ENCODE peak calls at places on chromosome 13, in five cellular contexts. One of them, this sample, is unnamed.

GRCh38 chr13:110698689-110699088 is 7.2 kb downstream of the CARS2 start:
- DNase-seq in activated T-cell treated with anti-CD3 and anti-CD28 coated beads, Interleukin-2, amount 50 U/mL, for 4 hours: no peak
- DNase-seq in SK-MEL-5: no peak
- DNase-seq in SK-N-SH: no peak
- DNase-seq in activated CD4-positive, alpha-beta T cell treated with anti-CD3 and anti-CD28 coated beads for 36 hours: no peak
- DNase-seq in this sample: no peak

GRCh38 chr13:51818771-51819511 is 15.0 kb upstream of the DHRS12 start:
- DNase-seq in activated CD4-positive, alpha-beta T cell treated with anti-CD3 and anti-CD28 coated beads for 36 hours: peak; percentile 74
- DNase-seq in SK-MEL-5: no peak
- DNase-seq in SK-N-SH: no peak
- DNase-seq in activated T-cell treated with anti-CD3 and anti-CD28 coated beads, Interleukin-2, amount 50 U/mL, for 4 hours: peak; percentile 45
- DNase-seq in this sample: peak; percentile 78

GRCh38 chr13:40604135-40604534 is 62.3 kb downstream of the FOXO1 start:
- DNase-seq in SK-N-SH: no peak
- DNase-seq in SK-MEL-5: no peak
- DNase-seq in activated CD4-positive, alpha-beta T cell treated with anti-CD3 and anti-CD28 coated beads for 36 hours: no peak
- DNase-seq in activated T-cell treated with anti-CD3 and anti-CD28 coated beads, Interleukin-2, amount 50 U/mL, for 4 hours: no peak
- DNase-seq in this sample: no peak

GRCh38 chr13:21216332-21216731 is 39.9 kb downstream of the MRPL57 start:
- DNase-seq in SK-N-SH: no peak
- DNase-seq in activated CD4-positive, alpha-beta T cell treated with anti-CD3 and anti-CD28 coated beads for 36 hours: no peak
- DNase-seq in activated T-cell treated with anti-CD3 and anti-CD28 coated beads, Interleukin-2, amount 50 U/mL, for 4 hours: no peak
- DNase-seq in SK-MEL-5: no peak
- DNase-seq in this sample: no peak

GRCh38 chr13:51178456-51179074 is 43.6 kb upstream of the FAM124A start:
- DNase-seq in activated CD4-positive, alpha-beta T cell treated with anti-CD3 and anti-CD28 coated beads for 36 hours: no peak
- DNase-seq in activated T-cell treated with anti-CD3 and anti-CD28 coated beads, Interleukin-2, amount 50 U/mL, for 4 hours: no peak
- DNase-seq in SK-N-SH: no peak
- DNase-seq in SK-MEL-5: no peak
- DNase-seq in this sample: no peak

GRCh38 chr13:99617474-99618255 is 116.4 kb downstream of the TM9SF2 start:
- DNase-seq in activated CD4-positive, alpha-beta T cell treated with anti-CD3 and anti-CD28 coated beads for 36 hours: peak; percentile 63
- DNase-seq in SK-MEL-5: peak; percentile 83
- DNase-seq in SK-N-SH: peak; percentile 35
- DNase-seq in activated T-cell treated with anti-CD3 and anti-CD28 coated beads, Interleukin-2, amount 50 U/mL, for 4 hours: no peak
- DNase-seq in this sample: peak; percentile 54

GRCh38 chr13:71874490-71874889 is 7.5 kb upstream of the DACH1 start:
- DNase-seq in activated CD4-positive, alpha-beta T cell treated with anti-CD3 and anti-CD28 coated beads for 36 hours: no peak
- DNase-seq in SK-N-SH: no peak
- DNase-seq in activated T-cell treated with anti-CD3 and anti-CD28 coated beads, Interleukin-2, amount 50 U/mL, for 4 hours: no peak
- DNase-seq in SK-MEL-5: no peak
- DNase-seq in this sample: no peak

GRCh38 chr13:46359731-46360130 is 27.3 kb downstream of the RUBCNL start:
- DNase-seq in activated CD4-positive, alpha-beta T cell treated with anti-CD3 and anti-CD28 coated beads for 36 hours: no peak
- DNase-seq in SK-N-SH: no peak
- DNase-seq in SK-MEL-5: no peak
- DNase-seq in activated T-cell treated with anti-CD3 and anti-CD28 coated beads, Interleukin-2, amount 50 U/mL, for 4 hours: no peak
- DNase-seq in this sample: no peak

GRCh38 chr13:65347420-65348030 is 1882.6 kb downstream of the PCDH9 start:
- DNase-seq in activated T-cell treated with anti-CD3 and anti-CD28 coated beads, Interleukin-2, amount 50 U/mL, for 4 hours: no peak
- DNase-seq in SK-N-SH: peak; percentile 31
- DNase-seq in activated CD4-positive, alpha-beta T cell treated with anti-CD3 and anti-CD28 coated beads for 36 hours: no peak
- DNase-seq in SK-MEL-5: no peak
- DNase-seq in this sample: no peak

GRCh38 chr13:97288486-97288900 is 66.4 kb downstream of the MBNL2 start:
- DNase-seq in activated CD4-positive, alpha-beta T cell treated with anti-CD3 and anti-CD28 coated beads for 36 hours: no peak
- DNase-seq in activated T-cell treated with anti-CD3 and anti-CD28 coated beads, Interleukin-2, amount 50 U/mL, for 4 hours: no peak
- DNase-seq in SK-N-SH: no peak
- DNase-seq in SK-MEL-5: no peak
- DNase-seq in this sample: no peak

GRCh38 chr13:45200701-45201230 is at the start of gene KCTD4:
- DNase-seq in SK-N-SH: no peak
- DNase-seq in SK-MEL-5: no peak
- DNase-seq in activated T-cell treated with anti-CD3 and anti-CD28 coated beads, Interleukin-2, amount 50 U/mL, for 4 hours: no peak
- DNase-seq in activated CD4-positive, alpha-beta T cell treated with anti-CD3 and anti-CD28 coated beads for 36 hours: no peak
- DNase-seq in this sample: no peak

GRCh38 chr13:113322043-113322461 is 25.0 kb downstream of the LAMP1 start:
- DNase-seq in activated T-cell treated with anti-CD3 and anti-CD28 coated beads, Interleukin-2, amount 50 U/mL, for 4 hours: no peak
- DNase-seq in activated CD4-positive, alpha-beta T cell treated with anti-CD3 and anti-CD28 coated beads for 36 hours: no peak
- DNase-seq in SK-MEL-5: no peak
- DNase-seq in SK-N-SH: no peak
- DNase-seq in this sample: no peak

GRCh38 chr13:67880916-67881315 is 650.8 kb upstream of the PCDH9 start:
- DNase-seq in SK-MEL-5: no peak
- DNase-seq in activated T-cell treated with anti-CD3 and anti-CD28 coated beads, Interleukin-2, amount 50 U/mL, for 4 hours: no peak
- DNase-seq in activated CD4-positive, alpha-beta T cell treated with anti-CD3 and anti-CD28 coated beads for 36 hours: no peak
- DNase-seq in SK-N-SH: no peak
- DNase-seq in this sample: no peak

GRCh38 chr13:36370108-36370429 is 23.9 kb upstream of the SPART start:
- DNase-seq in SK-MEL-5: no peak
- DNase-seq in SK-N-SH: no peak
- DNase-seq in activated CD4-positive, alpha-beta T cell treated with anti-CD3 and anti-CD28 coated beads for 36 hours: no peak
- DNase-seq in activated T-cell treated with anti-CD3 and anti-CD28 coated beads, Interleukin-2, amount 50 U/mL, for 4 hours: no peak
- DNase-seq in this sample: no peak

GRCh38 chr13:78194904-78195639 is 276.4 kb upstream of the EDNRB start:
- DNase-seq in activated CD4-positive, alpha-beta T cell treated with anti-CD3 and anti-CD28 coated beads for 36 hours: no peak
- DNase-seq in SK-N-SH: no peak
- DNase-seq in SK-MEL-5: no peak
- DNase-seq in activated T-cell treated with anti-CD3 and anti-CD28 coated beads, Interleukin-2, amount 50 U/mL, for 4 hours: no peak
- DNase-seq in this sample: no peak

GRCh38 chr13:79336971-79337370 is 69.1 kb downstream of the RBM26 start:
- DNase-seq in activated CD4-positive, alpha-beta T cell treated with anti-CD3 and anti-CD28 coated beads for 36 hours: no peak
- DNase-seq in SK-MEL-5: no peak
- DNase-seq in SK-N-SH: no peak
- DNase-seq in activated T-cell treated with anti-CD3 and anti-CD28 coated beads, Interleukin-2, amount 50 U/mL, for 4 hours: no peak
- DNase-seq in this sample: no peak

GRCh38 chr13:59883885-59884284 is 279.8 kb downstream of the DIAPH3 start:
- DNase-seq in activated CD4-positive, alpha-beta T cell treated with anti-CD3 and anti-CD28 coated beads for 36 hours: no peak
- DNase-seq in SK-MEL-5: no peak
- DNase-seq in activated T-cell treated with anti-CD3 and anti-CD28 coated beads, Interleukin-2, amount 50 U/mL, for 4 hours: no peak
- DNase-seq in SK-N-SH: no peak
- DNase-seq in this sample: no peak

GRCh38 chr13:87295636-87296035 is 375.5 kb upstream of the SLITRK5 start:
- DNase-seq in SK-N-SH: no peak
- DNase-seq in SK-MEL-5: no peak
- DNase-seq in activated T-cell treated with anti-CD3 and anti-CD28 coated beads, Interleukin-2, amount 50 U/mL, for 4 hours: no peak
- DNase-seq in activated CD4-positive, alpha-beta T cell treated with anti-CD3 and anti-CD28 coated beads for 36 hours: no peak
- DNase-seq in this sample: no peak

GRCh38 chr13:21458457-21458815 is 667 bp downstream of the ZDHHC20 start:
- DNase-seq in SK-N-SH: peak; percentile 65
- DNase-seq in activated CD4-positive, alpha-beta T cell treated with anti-CD3 and anti-CD28 coated beads for 36 hours: peak; percentile 75
- DNase-seq in SK-MEL-5: peak; percentile 52
- DNase-seq in activated T-cell treated with anti-CD3 and anti-CD28 coated beads, Interleukin-2, amount 50 U/mL, for 4 hours: peak; percentile 45
- DNase-seq in this sample: peak; percentile 74

GRCh38 chr13:43363156-43363918 is 340.0 kb downstream of the DNAJC15 start:
- DNase-seq in SK-N-SH: no peak
- DNase-seq in SK-MEL-5: no peak
- DNase-seq in activated T-cell treated with anti-CD3 and anti-CD28 coated beads, Interleukin-2, amount 50 U/mL, for 4 hours: no peak
- DNase-seq in activated CD4-positive, alpha-beta T cell treated with anti-CD3 and anti-CD28 coated beads for 36 hours: no peak
- DNase-seq in this sample: no peak

GRCh38 chr13:44818428-44818827 is 170.8 kb downstream of the NUFIP1 start:
- DNase-seq in SK-N-SH: peak; percentile 69
- DNase-seq in SK-MEL-5: peak; percentile 60
- DNase-seq in activated CD4-positive, alpha-beta T cell treated with anti-CD3 and anti-CD28 coated beads for 36 hours: no peak
- DNase-seq in activated T-cell treated with anti-CD3 and anti-CD28 coated beads, Interleukin-2, amount 50 U/mL, for 4 hours: no peak
- DNase-seq in this sample: no peak

GRCh38 chr13:110618167-110618566 is 2.8 kb downstream of the NAXD start:
- DNase-seq in SK-N-SH: no peak
- DNase-seq in activated CD4-positive, alpha-beta T cell treated with anti-CD3 and anti-CD28 coated beads for 36 hours: no peak
- DNase-seq in activated T-cell treated with anti-CD3 and anti-CD28 coated beads, Interleukin-2, amount 50 U/mL, for 4 hours: no peak
- DNase-seq in SK-MEL-5: no peak
- DNase-seq in this sample: no peak

GRCh38 chr13:50476579-50476978 is 366.9 kb downstream of the DLEU7 start:
- DNase-seq in SK-MEL-5: no peak
- DNase-seq in SK-N-SH: no peak
- DNase-seq in activated CD4-positive, alpha-beta T cell treated with anti-CD3 and anti-CD28 coated beads for 36 hours: no peak
- DNase-seq in activated T-cell treated with anti-CD3 and anti-CD28 coated beads, Interleukin-2, amount 50 U/mL, for 4 hours: no peak
- DNase-seq in this sample: no peak

GRCh38 chr13:45909724-45910123 is 58.2 kb upstream of the SIAH3 start:
- DNase-seq in SK-MEL-5: no peak
- DNase-seq in activated T-cell treated with anti-CD3 and anti-CD28 coated beads, Interleukin-2, amount 50 U/mL, for 4 hours: no peak
- DNase-seq in SK-N-SH: no peak
- DNase-seq in activated CD4-positive, alpha-beta T cell treated with anti-CD3 and anti-CD28 coated beads for 36 hours: no peak
- DNase-seq in this sample: no peak

This sample was measured in activated CD4-positive, alpha-beta memory T cell treated with anti-CD3 and anti-CD28 coated beads for 36 hours.